ENCODE peak calls at places on chromosomes 2 and 18, in nine cellular contexts. E is occipital lobe; P is NCI-H2081; I is Ammon's horn; W is T-helper 1 cell; R is NCI-H1105 treated with DMSO at 0.1 percent for 48 hours; Z is stimulated activated naive CD8-positive, alpha-beta T cell treated with anti-CD3 and anti-CD28 coated beads, Interleukin-15, Interleukin-2, amounts not matched to agents 100 U/mL and 50 U/mL, for 24 hours; H is tibial artery; B is PC-9. T is an unnamed sample.

GRCh38 chr2:54999182-54999581 is 51.1 kb downstream of the RTN4 start:
- DNase-seq in E (no peak), P (peak), I (peak), W (no peak), R (no peak), Z (no peak), H (no peak), B (peak), T (no peak)

GRCh38 chr2:203061346-203061745 is 46.7 kb downstream of the NBEAL1 start:
- DNase-seq in E (no peak), P (no peak), I (no peak), W (no peak), R (no peak), Z (no peak), H (no peak), B (no peak), T (no peak)

GRCh38 chr2:198309673-198310280 is 505.4 kb downstream of the PLCL1 start:
- DNase-seq in E (no peak), P (peak), I (peak), W (peak), R (peak), Z (peak), H (peak), B (peak), T (no peak)

GRCh38 chr2:217413193-217413592 is 553.3 kb upstream of the TNP1 start:
- DNase-seq in E (no peak), P (no peak), I (no peak), W (no peak), R (no peak), Z (no peak), H (peak), B (no peak), T (no peak)

GRCh38 chr2:25337891-25338290 is 3.8 kb downstream of the DNMT3A start:
- DNase-seq in E (no peak), P (no peak), I (no peak), W (no peak), R (no peak), Z (no peak), H (no peak), B (no peak), T (peak)

GRCh38 chr2:232666051-232666805 is 30.9 kb upstream of the GIGYF2 start:
- DNase-seq in E (no peak), P (no peak), I (no peak), W (no peak), R (no peak), Z (no peak), H (no peak), B (peak), T (no peak)

GRCh38 chr18:58669731-58670379 is 1.4 kb upstream of the MALT1 start:
- DNase-seq in E (no peak), P (peak), I (no peak), W (peak), R (peak), Z (no peak), H (no peak), B (peak), T (no peak)

GRCh38 chr2:168246072-168246482 is 1.3 kb downstream of the STK39 start:
- DNase-seq in E (no peak), P (peak), I (no peak), W (no peak), R (peak), Z (no peak), H (no peak), B (no peak), T (no peak)

GRCh38 chr2:237354930-237355329 is 59.0 kb downstream of the COL6A3 start:
- DNase-seq in E (no peak), P (no peak), I (no peak), W (no peak), R (no peak), Z (no peak), H (no peak), B (peak), T (no peak)

GRCh38 chr2:172334988-172335387 is 92.4 kb upstream of the ITGA6 start:
- DNase-seq in E (no peak), P (no peak), I (no peak), W (no peak), R (no peak), Z (no peak), H (no peak), B (no peak), T (no peak)

GRCh38 chr2:16861154-16861929 is 195.7 kb upstream of the CYRIA start:
- DNase-seq in E (no peak), P (no peak), I (peak), W (no peak), R (no peak), Z (no peak), H (no peak), B (no peak), T (no peak)

GRCh38 chr2:106977707-106978106 is 91.7 kb upstream of the ST6GAL2 start:
- DNase-seq in E (no peak), P (no peak), I (no peak), W (no peak), R (no peak), Z (no peak), H (no peak), B (no peak), T (no peak)

GRCh38 chr2:126678278-126679073 is 22.5 kb downstream of the GYPC start:
- DNase-seq in E (no peak), P (no peak), I (peak), W (no peak), R (no peak), Z (no peak), H (no peak), B (no peak), T (no peak)

GRCh38 chr18:59085797-59086196 is 53.9 kb upstream of the SEC11C start:
- DNase-seq in E (no peak), P (no peak), I (no peak), W (no peak), R (no peak), Z (no peak), H (no peak), B (no peak), T (no peak)

GRCh38 chr2:37387143-37387835 is 42.9 kb downstream of the QPCT start:
- DNase-seq in E (no peak), P (no peak), I (no peak), W (no peak), R (no peak), Z (no peak), H (no peak), B (no peak), T (no peak)

GRCh38 chr2:239411549-239412319 is 10.9 kb upstream of the HDAC4 start:
- DNase-seq in E (no peak), P (no peak), I (no peak), W (no peak), R (no peak), Z (no peak), H (no peak), B (no peak), T (no peak)

GRCh38 chr2:86368181-86368824 is 30.9 kb upstream of the REEP1 start:
- DNase-seq in E (no peak), P (peak), I (peak), W (peak), R (peak), Z (peak), H (no peak), B (peak), T (peak)

GRCh38 chr2:141508806-141509595 is 621.8 kb downstream of the LRP1B start:
- DNase-seq in E (no peak), P (no peak), I (peak), W (no peak), R (no peak), Z (no peak), H (no peak), B (no peak), T (no peak)

GRCh38 chr2:119696494-119697030 is 17.6 kb downstream of the TMEM177 start:
- DNase-seq in E (no peak), P (no peak), I (no peak), W (no peak), R (no peak), Z (no peak), H (no peak), B (no peak), T (no peak)

GRCh38 chr2:43692428-43692994 is 16.3 kb upstream of the C1GALT1C1L start:
- DNase-seq in E (no peak), P (no peak), I (no peak), W (no peak), R (no peak), Z (no peak), H (no peak), B (no peak), T (no peak)